ENCODE peak calls at places on chromosomes 6 and 20, in six cellular contexts. One of them, this sample, is unnamed.

GRCh38 chr6:43705996-43706395 is 18.4 kb upstream of the MRPS18A start:
- DNase-seq in G401: no peak
- DNase-seq in dorsolateral prefrontal cortex: no peak
- DNase-seq in coronary artery: no peak
- DNase-seq in SJSA1: no peak
- DNase-seq in non-pigmented ciliary epithelial cell: no peak
- DNase-seq in this sample: no peak

GRCh38 chr6:127053032-127053908 is 65.2 kb upstream of the RSPO3 start:
- DNase-seq in non-pigmented ciliary epithelial cell: no peak
- DNase-seq in G401: no peak
- DNase-seq in dorsolateral prefrontal cortex: no peak
- DNase-seq in SJSA1: peak; percentile 45
- DNase-seq in coronary artery: no peak
- DNase-seq in this sample: no peak

GRCh38 chr20:58361549-58361948 is 27.5 kb upstream of the VAPB start:
- DNase-seq in SJSA1: no peak
- DNase-seq in G401: no peak
- DNase-seq in dorsolateral prefrontal cortex: no peak
- DNase-seq in non-pigmented ciliary epithelial cell: no peak
- DNase-seq in coronary artery: no peak
- DNase-seq in this sample: no peak

GRCh38 chr20:17875106-17875980 is 93.3 kb downstream of the SNX5 start:
- DNase-seq in coronary artery: no peak
- DNase-seq in SJSA1: peak; percentile 34
- DNase-seq in dorsolateral prefrontal cortex: no peak
- DNase-seq in G401: peak; percentile 11
- DNase-seq in non-pigmented ciliary epithelial cell: no peak
- DNase-seq in this sample: no peak

GRCh38 chr6:4603291-4603690 is 172.9 kb upstream of the CDYL start:
- DNase-seq in coronary artery: no peak
- DNase-seq in non-pigmented ciliary epithelial cell: peak; percentile 75
- DNase-seq in dorsolateral prefrontal cortex: no peak
- DNase-seq in G401: no peak
- DNase-seq in SJSA1: no peak
- DNase-seq in this sample: peak; percentile 41

GRCh38 chr20:62980380-62980960 is 26.3 kb downstream of the BHLHE23 start:
- DNase-seq in SJSA1: no peak
- DNase-seq in non-pigmented ciliary epithelial cell: no peak
- DNase-seq in dorsolateral prefrontal cortex: no peak
- DNase-seq in G401: no peak
- DNase-seq in coronary artery: no peak
- DNase-seq in this sample: no peak

GRCh38 chr20:33859157-33859695 is 48.1 kb downstream of the CHMP4B start:
- DNase-seq in SJSA1: no peak
- DNase-seq in coronary artery: no peak
- DNase-seq in non-pigmented ciliary epithelial cell: no peak
- DNase-seq in dorsolateral prefrontal cortex: no peak
- DNase-seq in G401: no peak
- DNase-seq in this sample: no peak

GRCh38 chr6:52537001-52537753 is 39.7 kb downstream of the TRAM2 start:
- DNase-seq in non-pigmented ciliary epithelial cell: no peak
- DNase-seq in SJSA1: no peak
- DNase-seq in dorsolateral prefrontal cortex: no peak
- DNase-seq in G401: no peak
- DNase-seq in coronary artery: no peak
- DNase-seq in this sample: no peak

GRCh38 chr20:55424446-55424845 is 580.9 kb downstream of the CBLN4 start:
- DNase-seq in SJSA1: no peak
- DNase-seq in dorsolateral prefrontal cortex: no peak
- DNase-seq in non-pigmented ciliary epithelial cell: no peak
- DNase-seq in coronary artery: no peak
- DNase-seq in G401: no peak
- DNase-seq in this sample: no peak

GRCh38 chr6:95790787-95791186 is 213.5 kb downstream of the MANEA start:
- DNase-seq in non-pigmented ciliary epithelial cell: no peak
- DNase-seq in coronary artery: no peak
- DNase-seq in dorsolateral prefrontal cortex: no peak
- DNase-seq in SJSA1: no peak
- DNase-seq in G401: no peak
- DNase-seq in this sample: no peak

GRCh38 chr20:62887147-62887859 is 25.7 kb upstream of the TCFL5 start:
- DNase-seq in G401: no peak
- DNase-seq in coronary artery: no peak
- DNase-seq in SJSA1: peak; percentile 55
- DNase-seq in non-pigmented ciliary epithelial cell: peak; percentile 84
- DNase-seq in dorsolateral prefrontal cortex: no peak
- DNase-seq in this sample: peak; percentile 93

GRCh38 chr20:62488470-62488869 is 12.7 kb upstream of the GATA5 start:
- DNase-seq in dorsolateral prefrontal cortex: no peak
- DNase-seq in coronary artery: no peak
- DNase-seq in SJSA1: no peak
- DNase-seq in non-pigmented ciliary epithelial cell: no peak
- DNase-seq in G401: no peak
- DNase-seq in this sample: no peak

GRCh38 chr20:44056010-44056698 is 130.8 kb downstream of the JPH2 start:
- DNase-seq in G401: peak; percentile 18
- DNase-seq in coronary artery: no peak
- DNase-seq in dorsolateral prefrontal cortex: no peak
- DNase-seq in non-pigmented ciliary epithelial cell: no peak
- DNase-seq in SJSA1: peak; percentile 7
- DNase-seq in this sample: no peak

GRCh38 chr20:48638546-48638945 is 189.3 kb downstream of the PREX1 start:
- DNase-seq in G401: no peak
- DNase-seq in coronary artery: no peak
- DNase-seq in dorsolateral prefrontal cortex: no peak
- DNase-seq in SJSA1: peak; percentile 36
- DNase-seq in non-pigmented ciliary epithelial cell: peak; percentile 46
- DNase-seq in this sample: no peak

GRCh38 chr6:167825759-167826229 is 917 bp upstream of the AFDN start:
- DNase-seq in dorsolateral prefrontal cortex: peak; percentile 52
- DNase-seq in SJSA1: no peak
- DNase-seq in G401: peak; percentile 24
- DNase-seq in coronary artery: no peak
- DNase-seq in non-pigmented ciliary epithelial cell: no peak
- DNase-seq in this sample: no peak

GRCh38 chr6:41200901-41201783 is at the start of gene TREML2:
- DNase-seq in non-pigmented ciliary epithelial cell: no peak
- DNase-seq in SJSA1: no peak
- DNase-seq in dorsolateral prefrontal cortex: no peak
- DNase-seq in G401: no peak
- DNase-seq in coronary artery: no peak
- DNase-seq in this sample: no peak

GRCh38 chr6:46606318-46606717 is 46.3 kb downstream of the CYP39A1 start:
- DNase-seq in coronary artery: no peak
- DNase-seq in G401: peak; percentile 67
- DNase-seq in non-pigmented ciliary epithelial cell: no peak
- DNase-seq in dorsolateral prefrontal cortex: no peak
- DNase-seq in SJSA1: no peak
- DNase-seq in this sample: no peak

GRCh38 chr6:46704562-46704961 is 16.9 kb downstream of the TDRD6 start:
- DNase-seq in coronary artery: no peak
- DNase-seq in G401: peak; percentile 46
- DNase-seq in SJSA1: no peak
- DNase-seq in non-pigmented ciliary epithelial cell: no peak
- DNase-seq in dorsolateral prefrontal cortex: no peak
- DNase-seq in this sample: no peak

GRCh38 chr20:51583073-51583472 is 40.6 kb upstream of the NFATC2 start:
- DNase-seq in G401: no peak
- DNase-seq in non-pigmented ciliary epithelial cell: no peak
- DNase-seq in dorsolateral prefrontal cortex: no peak
- DNase-seq in coronary artery: no peak
- DNase-seq in SJSA1: no peak
- DNase-seq in this sample: no peak

GRCh38 chr20:20466341-20466879 is 98.5 kb downstream of the INSM1 start:
- DNase-seq in G401: no peak
- DNase-seq in dorsolateral prefrontal cortex: no peak
- DNase-seq in SJSA1: no peak
- DNase-seq in coronary artery: no peak
- DNase-seq in non-pigmented ciliary epithelial cell: peak; percentile 56
- DNase-seq in this sample: no peak

GRCh38 chr6:136774228-136775041 is 17.8 kb downstream of the MAP3K5 start:
- DNase-seq in non-pigmented ciliary epithelial cell: no peak
- DNase-seq in dorsolateral prefrontal cortex: no peak
- DNase-seq in G401: no peak
- DNase-seq in SJSA1: no peak
- DNase-seq in coronary artery: no peak
- DNase-seq in this sample: no peak

GRCh38 chr20:2703716-2704475 is 11.3 kb downstream of the EBF4 start:
- DNase-seq in coronary artery: peak; percentile 49
- DNase-seq in G401: no peak
- DNase-seq in SJSA1: no peak
- DNase-seq in non-pigmented ciliary epithelial cell: no peak
- DNase-seq in dorsolateral prefrontal cortex: no peak
- DNase-seq in this sample: no peak

GRCh38 chr6:25889877-25890853 is 16.1 kb upstream of the SLC17A3 start:
- DNase-seq in non-pigmented ciliary epithelial cell: no peak
- DNase-seq in SJSA1: peak; percentile 34
- DNase-seq in dorsolateral prefrontal cortex: no peak
- DNase-seq in coronary artery: no peak
- DNase-seq in G401: peak; percentile 72
- DNase-seq in this sample: no peak

GRCh38 chr6:56199956-56200355 is 47.4 kb downstream of the COL21A1 start:
- DNase-seq in G401: no peak
- DNase-seq in SJSA1: no peak
- DNase-seq in dorsolateral prefrontal cortex: no peak
- DNase-seq in coronary artery: no peak
- DNase-seq in non-pigmented ciliary epithelial cell: peak; percentile 22
- DNase-seq in this sample: no peak

GRCh38 chr6:146871613-146872465 is 273.1 kb downstream of the ADGB start:
- DNase-seq in non-pigmented ciliary epithelial cell: no peak
- DNase-seq in G401: no peak
- DNase-seq in dorsolateral prefrontal cortex: no peak
- DNase-seq in coronary artery: no peak
- DNase-seq in SJSA1: no peak
- DNase-seq in this sample: no peak